ENCODE peak calls at places on chromosomes 11 and 22, in nine cellular contexts. O, M, Y, X, D, J, H, P and V are unnamed samples.

GRCh38 chr11:16874275-16874975 is 136.0 kb downstream of the C11orf58 start:
- DNase-seq in Y (no peak), X (no peak), O (no peak), M (no peak), J (no peak), H (no peak), D (no peak), P (no peak), V (no peak)

GRCh38 chr11:72773696-72774095 is 20.2 kb downstream of the STARD10 start:
- DNase-seq in Y (no peak), O (no peak), X (no peak), D (no peak), P (no peak), J (no peak), H (no peak), M (no peak), V (no peak)

GRCh38 chr11:69486773-69487266 is 5.4 kb downstream of the LINC01488 start:
- DNase-seq in Y (no peak), P (no peak), H (no peak), M (no peak), J (no peak), X (no peak), D (no peak), O (no peak), V (no peak)

GRCh38 chr22:45477366-45478107 is 25.1 kb upstream of the FBLN1 start:
- DNase-seq in D (no peak), H (no peak), O (no peak), J (peak), Y (no peak), X (no peak), M (no peak), P (no peak), V (no peak)

GRCh38 chr11:63841554-63841953 is 2.6 kb downstream of the MARK2 start:
- DNase-seq in H (no peak), O (no peak), D (no peak), M (no peak), Y (no peak), J (no peak), X (peak), P (no peak), V (peak)

GRCh38 chr22:50621491-50621880 is 6.5 kb downstream of the ARSA start:
- DNase-seq in J (no peak), M (peak), D (no peak), Y (no peak), P (no peak), X (no peak), O (no peak), H (no peak), V (no peak)

GRCh38 chr11:30422828-30423648 is 100.1 kb downstream of the ARL14EP start:
- DNase-seq in P (no peak), Y (no peak), M (no peak), D (no peak), J (no peak), X (no peak), H (no peak), O (no peak), V (peak)

GRCh38 chr22:32987081-32987631 is 71.0 kb downstream of the SYN3 start:
- DNase-seq in X (peak), H (no peak), M (no peak), Y (peak), O (no peak), J (no peak), D (no peak), P (no peak), V (peak)

GRCh38 chr11:128227466-128227865 is 359.9 kb downstream of the ETS1 start:
- DNase-seq in D (no peak), M (no peak), J (no peak), H (no peak), Y (no peak), O (no peak), P (no peak), X (no peak), V (no peak)

GRCh38 chr11:78961938-78962701 is 387.5 kb upstream of the NARS2 start:
- DNase-seq in P (no peak), J (no peak), M (no peak), Y (peak), X (peak), D (no peak), H (no peak), O (no peak), V (peak)

GRCh38 chr11:107583629-107584195 is 7.2 kb upstream of the ELMOD1 start:
- DNase-seq in M (no peak), Y (no peak), D (no peak), O (no peak), X (no peak), J (no peak), H (no peak), P (no peak), V (no peak)

GRCh38 chr22:45009881-45010531 is at the start of gene PHF21B:
- DNase-seq in M (no peak), P (no peak), J (peak), X (peak), O (peak), Y (peak), H (no peak), D (no peak), V (peak)

GRCh38 chr11:117172678-117173421 is 5.7 kb upstream of the SIDT2 start:
- DNase-seq in H (no peak), D (no peak), O (no peak), P (no peak), J (no peak), M (no peak), Y (no peak), X (no peak), V (no peak)

GRCh38 chr11:75073459-75074190 is 23.1 kb downstream of the OR2AT4 start:
- DNase-seq in M (no peak), H (no peak), O (peak), Y (no peak), D (no peak), J (no peak), P (no peak), X (no peak), V (no peak)

GRCh38 chr22:27962268-27963191 is 43.5 kb upstream of the PITPNB start:
- DNase-seq in X (peak), O (peak), J (no peak), D (no peak), H (no peak), Y (no peak), M (no peak), P (no peak), V (no peak)

GRCh38 chr11:82980947-82981346 is 79.4 kb downstream of the DDIAS start:
- DNase-seq in Y (no peak), O (no peak), P (no peak), J (no peak), X (no peak), H (no peak), M (no peak), D (no peak), V (no peak)

GRCh38 chr11:66333896-66334604 is 2.2 kb downstream of the RIN1 start:
- DNase-seq in O (no peak), X (no peak), J (no peak), M (no peak), Y (no peak), D (no peak), P (no peak), H (no peak), V (no peak)

GRCh38 chr22:44360306-44360685 is 47.5 kb upstream of the SHISAL1 start:
- DNase-seq in M (no peak), J (no peak), H (no peak), X (no peak), P (no peak), D (no peak), Y (no peak), O (no peak), V (no peak)

GRCh38 chr22:31332886-31333285 is 13.3 kb downstream of the PATZ1 start:
- DNase-seq in H (no peak), Y (no peak), P (no peak), D (no peak), O (no peak), X (no peak), J (no peak), M (no peak), V (no peak)

GRCh38 chr22:43861529-43861928 is 784 bp downstream of the SULT4A1 start:
- DNase-seq in H (no peak), X (no peak), M (no peak), Y (no peak), J (peak), D (no peak), P (no peak), O (no peak), V (peak)

GRCh38 chr11:48104562-48104924 is 112.1 kb upstream of the OR4B1 start:
- DNase-seq in H (no peak), Y (no peak), P (no peak), D (no peak), J (no peak), X (no peak), O (no peak), M (no peak), V (no peak)

GRCh38 chr11:119375629-119376196 is 5.8 kb downstream of the USP2 start:
- DNase-seq in M (no peak), P (no peak), H (peak), Y (no peak), D (no peak), X (no peak), O (no peak), J (peak), V (no peak)

GRCh38 chr11:110486176-110486575 is 56.4 kb downstream of the FDX1 start:
- DNase-seq in H (no peak), P (no peak), Y (no peak), O (no peak), X (no peak), J (no peak), M (no peak), D (no peak), V (no peak)

GRCh38 chr11:76786053-76787014 is 3.2 kb downstream of the TSKU start:
- DNase-seq in X (no peak), P (no peak), H (no peak), D (no peak), O (no peak), Y (no peak), J (no peak), M (no peak), V (no peak)

GRCh38 chr11:102914238-102915043 is 39.7 kb upstream of the MMP12 start:
- DNase-seq in J (no peak), M (no peak), D (no peak), H (no peak), O (peak), X (peak), P (no peak), Y (peak), V (peak)

GRCh38 chr22:30261134-30261533 is 5.5 kb downstream of the OSM start:
- DNase-seq in D (no peak), J (no peak), H (no peak), O (no peak), Y (no peak), P (no peak), X (no peak), M (no peak), V (no peak)

GRCh38 chr22:36384766-36385400 is 2.9 kb downstream of the MYH9 start:
- DNase-seq in X (peak), D (no peak), Y (no peak), O (no peak), M (peak), J (no peak), H (no peak), P (no peak), V (peak)

GRCh38 chr11:124446926-124447325 is 1.4 kb upstream of the OR8B8 start:
- DNase-seq in H (peak), M (no peak), O (no peak), D (no peak), P (no peak), X (no peak), J (no peak), Y (no peak), V (no peak)

GRCh38 chr11:68497761-68498160 is 37.2 kb downstream of the PPP6R3 start:
- DNase-seq in P (no peak), Y (no peak), O (no peak), J (no peak), D (no peak), M (no peak), H (no peak), X (no peak), V (no peak)

GRCh38 chr22:42716649-42717127 is 4.0 kb downstream of the A4GALT start:
- DNase-seq in D (no peak), Y (no peak), H (no peak), X (no peak), P (no peak), O (no peak), J (no peak), M (no peak), V (no peak)

GRCh38 chr22:21000215-21000986 is 1.5 kb downstream of the THAP7 start:
- DNase-seq in Y (no peak), O (no peak), M (no peak), H (no peak), P (no peak), X (no peak), J (no peak), D (no peak), V (no peak)

GRCh38 chr11:64444838-64445441 is 86.0 kb downstream of the RPS6KA4 start:
- DNase-seq in D (no peak), M (no peak), Y (no peak), X (peak), P (no peak), J (no peak), H (no peak), O (peak), V (no peak)

GRCh38 chr11:87359401-87359800 is 321.7 kb downstream of the TMEM135 start:
- DNase-seq in M (no peak), P (no peak), J (no peak), Y (no peak), O (no peak), H (no peak), X (no peak), D (no peak), V (no peak)

GRCh38 chr11:2551131-2551530 is 106.3 kb downstream of the KCNQ1 start:
- DNase-seq in P (no peak), O (no peak), H (no peak), X (no peak), Y (no peak), M (no peak), J (peak), D (no peak), V (no peak)

GRCh38 chr11:64865286-64866172 is 12.9 kb downstream of the EHD1 start:
- DNase-seq in J (no peak), M (no peak), P (no peak), X (no peak), O (no peak), D (no peak), H (no peak), Y (no peak), V (no peak)